ENCODE peak calls at places on chromosomes 7 and 10, in five cellular contexts. O is NCI-H2171 treated with DMSO at 0.1 percent for 48 hours, D is HuH-7.5, Q is dermis microvascular lymphatic vessel endothelial cell, N is GM13976. B is an unnamed sample.

GRCh38 chr10:131269776-131270460 is 41.6 kb downstream of the TCERG1L start:
- DNase-seq in O (peak), D (no peak), Q (no peak), N (no peak), B (no peak)

GRCh38 chr7:135744938-135745701 is 3.5 kb downstream of the FAM180A start:
- DNase-seq in O (no peak), D (no peak), Q (no peak), N (no peak), B (peak)

GRCh38 chr10:47238331-47239095 is 61.5 kb upstream of the GDF10 start:
- DNase-seq in O (no peak), D (no peak), Q (no peak), N (no peak), B (no peak)

GRCh38 chr7:3076700-3077099 is 33.0 kb upstream of the CARD11 start:
- DNase-seq in O (no peak), D (no peak), Q (no peak), N (no peak), B (no peak)

GRCh38 chr10:61404771-61405170 is 48.4 kb downstream of the TMEM26 start:
- DNase-seq in O (no peak), D (no peak), Q (no peak), N (no peak), B (peak)

GRCh38 chr7:80662252-80662651 is 23.8 kb downstream of the CD36 start:
- DNase-seq in O (no peak), D (no peak), Q (no peak), N (no peak), B (no peak)

GRCh38 chr7:130910949-130911944 is 177.2 kb upstream of the KLF14 start:
- DNase-seq in O (no peak), D (no peak), Q (no peak), N (no peak), B (peak)

GRCh38 chr10:78846770-78847169 is 222.0 kb upstream of the ZMIZ1 start:
- DNase-seq in O (peak), D (no peak), Q (no peak), N (no peak), B (no peak)

GRCh38 chr7:71308105-71308504 is 176.2 kb downstream of the GALNT17 start:
- DNase-seq in O (no peak), D (no peak), Q (no peak), N (no peak), B (no peak)

GRCh38 chr10:84825330-84825729 is 496.9 kb downstream of the CCSER2 start:
- DNase-seq in O (peak), D (no peak), Q (no peak), N (no peak), B (peak)

GRCh38 chr10:115989621-115990020 is 283.4 kb downstream of the GFRA1 start:
- DNase-seq in O (no peak), D (no peak), Q (no peak), N (no peak), B (no peak)

GRCh38 chr10:31151301-31151700 is 119.6 kb upstream of the ZNF438 start:
- DNase-seq in O (no peak), D (no peak), Q (no peak), N (no peak), B (no peak)

GRCh38 chr7:96034940-96035727 is 262.8 kb downstream of the DYNC1I1 start:
- DNase-seq in O (peak), D (no peak), Q (peak), N (no peak), B (peak)

GRCh38 chr10:15485684-15486316 is 114.7 kb upstream of the FAM171A1 start:
- DNase-seq in O (no peak), D (no peak), Q (no peak), N (no peak), B (peak)

GRCh38 chr10:32308027-32308603 is 38.8 kb downstream of the EPC1 start:
- DNase-seq in O (no peak), D (no peak), Q (no peak), N (no peak), B (no peak)

GRCh38 chr10:6400331-6400730 is 179.7 kb downstream of the PRKCQ start:
- DNase-seq in O (no peak), D (no peak), Q (no peak), N (no peak), B (no peak)

GRCh38 chr7:66953044-66953427 is 32.0 kb downstream of the TMEM248 start:
- DNase-seq in O (no peak), D (no peak), Q (no peak), N (no peak), B (no peak)

GRCh38 chr7:153401795-153402720 is 642.5 kb downstream of the ACTR3B start:
- DNase-seq in O (no peak), D (no peak), Q (no peak), N (no peak), B (no peak)

GRCh38 chr10:17923728-17924127 is 28.0 kb upstream of the SLC39A12 start:
- DNase-seq in O (no peak), D (no peak), Q (no peak), N (no peak), B (peak)

GRCh38 chr7:64613653-64614052 is 50.8 kb upstream of the ZNF680 start:
- DNase-seq in O (no peak), D (no peak), Q (no peak), N (no peak), B (no peak)

B was measured in cardiac muscle cell.